ENCODE peak calls at places on chromosome 19, in four cellular contexts. R is esophagus squamous epithelium, O is right lobe of liver, W is posterior cingulate gyrus. S is an unnamed sample.
A peak's percentile ranks its signal among the peaks of the same experiment; 100 is the strongest.

GRCh38 chr19:4369109-4369887 is 25.9 kb downstream of the MPND start:
- DNase-seq in R (no peak), O (peak; percentile 60), W (no peak), S (peak; percentile 75)

GRCh38 chr19:4547303-4548237 is 7.7 kb upstream of the LRG1 start:
- DNase-seq in R (no peak), O (peak; percentile 92), W (no peak), S (no peak)

GRCh38 chr19:2315818-2316353 is 7.9 kb upstream of the LINGO3 start:
- DNase-seq in R (no peak), O (peak; percentile 77), W (peak; percentile 54), S (peak; percentile 26)

GRCh38 chr19:3366104-3366760 is at the start of gene NFIC:
- DNase-seq in R (no peak), O (peak; percentile 87), W (no peak), S (peak; percentile 59)

GRCh38 chr19:31177230-31177629 is 172.0 kb downstream of the TSHZ3 start:
- DNase-seq in R (no peak), O (no peak), W (no peak), S (no peak)

GRCh38 chr19:38739440-38740251 is 4.6 kb downstream of the CAPN12 start:
- DNase-seq in R (no peak), O (no peak), W (no peak), S (no peak)

GRCh38 chr19:45901432-45901903 is 945 bp downstream of the MYPOP start:
- DNase-seq in R (no peak), O (no peak), W (no peak), S (no peak)

GRCh38 chr19:17873661-17874422 is 2.1 kb downstream of the SLC5A5 start:
- DNase-seq in R (no peak), O (no peak), W (no peak), S (no peak)

S was measured in RCC 7860.